ENCODE peak calls at places on chromosomes 3 and 15, in seven cellular contexts. W, L, D, G, S, E and B are unnamed samples.
A peak's percentile ranks its signal among the peaks of the same experiment; 100 is the strongest.

GRCh38 chr15:57572463-57572862 is 19.2 kb upstream of the MYZAP start:
- DNase-seq in W (no peak), L (no peak), D (no peak), G (no peak), S (no peak), E (no peak), B (peak; percentile 20)

GRCh38 chr15:40058476-40059140 is 19.6 kb upstream of the SRP14 start:
- DNase-seq in W (no peak), L (no peak), D (no peak), G (no peak), S (no peak), E (peak; percentile 51), B (peak; percentile 35)

GRCh38 chr3:61724801-61725200 is 163.4 kb downstream of the PTPRG start:
- DNase-seq in W (no peak), L (no peak), D (no peak), G (no peak), S (no peak), E (no peak), B (no peak)

GRCh38 chr3:32292085-32292796 is 53.8 kb downstream of the CMTM8 start:
- DNase-seq in W (no peak), L (no peak), D (no peak), G (no peak), S (no peak), E (no peak), B (no peak)

GRCh38 chr3:190097617-190098016 is 23.1 kb downstream of the P3H2 start:
- DNase-seq in W (no peak), L (peak; percentile 46), D (no peak), G (no peak), S (no peak), E (peak; percentile 29), B (no peak)

GRCh38 chr3:142211034-142211433 is 14.4 kb downstream of the GK5 start:
- DNase-seq in W (no peak), L (no peak), D (no peak), G (no peak), S (no peak), E (no peak), B (no peak)

GRCh38 chr3:102143536-102143935 is 291.3 kb upstream of the ZPLD1 start:
- DNase-seq in W (no peak), L (no peak), D (no peak), G (no peak), S (no peak), E (no peak), B (no peak)

GRCh38 chr3:72123908-72124441 is 339.0 kb upstream of the PROK2 start:
- DNase-seq in W (no peak), L (no peak), D (no peak), G (peak; percentile 32), S (no peak), E (peak; percentile 79), B (peak; percentile 83)

GRCh38 chr3:129975332-129976090 is 991 bp downstream of the TRH start:
- DNase-seq in W (peak; percentile 5), L (peak; percentile 61), D (no peak), G (no peak), S (no peak), E (no peak), B (no peak)

GRCh38 chr15:69472575-69472974 is 20.0 kb downstream of the RPLP1 start:
- DNase-seq in W (no peak), L (no peak), D (no peak), G (no peak), S (no peak), E (no peak), B (no peak)

GRCh38 chr3:32435911-32436815 is 44.5 kb downstream of the CMTM7 start:
- DNase-seq in W (no peak), L (no peak), D (no peak), G (no peak), S (no peak), E (no peak), B (no peak)